ENCODE peak calls at places on chromosomes 5 and 9, in four cellular contexts. S is SK-N-SH, Z is MG63, L is astrocyte of the spinal cord. E is an unnamed sample.
A peak's percentile ranks its signal among the peaks of the same experiment; 100 is the strongest.

GRCh38 chr5:159893020-159893695 is 23.1 kb upstream of the ADRA1B start:
- DNase-seq in S (no peak), Z (no peak), L (no peak), E (no peak)

GRCh38 chr5:164336906-164337305 is 831.5 kb downstream of the MAT2B start:
- DNase-seq in S (no peak), Z (no peak), L (peak; percentile 69), E (no peak)

GRCh38 chr5:172096184-172096941 is 89.9 kb upstream of the FBXW11 start:
- DNase-seq in S (no peak), Z (no peak), L (no peak), E (no peak)

GRCh38 chr5:132063090-132063911 is 2.8 kb downstream of the IL3 start:
- DNase-seq in S (peak; percentile 83), Z (peak; percentile 67), L (peak; percentile 43), E (peak; percentile 70)

GRCh38 chr5:29795253-29795652 is 1398.2 kb upstream of the CDH6 start:
- DNase-seq in S (no peak), Z (no peak), L (no peak), E (no peak)

GRCh38 chr9:18834740-18835361 is 198.2 kb downstream of the SAXO1 start:
- DNase-seq in S (no peak), Z (no peak), L (no peak), E (no peak)

GRCh38 chr9:96859461-96860198 is 5.3 kb upstream of the ZNF782 start:
- DNase-seq in S (peak; percentile 47), Z (peak; percentile 50), L (peak; percentile 77), E (no peak)

GRCh38 chr9:121662896-121663580 is 11.6 kb downstream of the DAB2IP start:
- DNase-seq in S (no peak), Z (no peak), L (no peak), E (no peak)

GRCh38 chr5:153807796-153808195 is 230.9 kb downstream of the FAM114A2 start:
- DNase-seq in S (no peak), Z (no peak), L (no peak), E (no peak)

GRCh38 chr9:14318934-14319513 is 5.1 kb upstream of the NFIB start:
- DNase-seq in S (no peak), Z (no peak), L (no peak), E (no peak)

GRCh38 chr5:174425964-174426290 is 298.5 kb upstream of the MSX2 start:
- DNase-seq in S (no peak), Z (no peak), L (no peak), E (no peak)

GRCh38 chr9:32384364-32385134 is at the start of gene ACO1:
- DNase-seq in S (peak; percentile 97), Z (peak; percentile 78), L (peak; percentile 86), E (peak; percentile 79)

E was measured in GM19239.